ENCODE peak calls at places on chromosomes 7 and 10, in six cellular contexts. P, Z, W, K, A and E are unnamed samples.

GRCh38 chr7:31263363-31263762 is 77.2 kb downstream of the NEUROD6 start:
- DNase-seq in A (no peak), Z (no peak), K (no peak), W (no peak), P (no peak), E (no peak)

GRCh38 chr10:132675031-132675740 is 110.8 kb downstream of the NKX6-2 start:
- DNase-seq in K (no peak), P (no peak), Z (no peak), W (no peak), A (no peak), E (no peak)

GRCh38 chr10:50473756-50474155 is 150.0 kb downstream of the SGMS1 start:
- DNase-seq in P (no peak), Z (no peak), W (no peak), A (no peak), K (no peak), E (no peak)

GRCh38 chr10:101425535-101425934 is 71.6 kb downstream of the BTRC start:
- DNase-seq in W (no peak), A (no peak), K (no peak), P (no peak), Z (no peak), E (no peak)

GRCh38 chr7:92781117-92781720 is 55.2 kb downstream of the CDK6 start:
- DNase-seq in A (no peak), K (peak; percentile 21), W (no peak), P (no peak), Z (peak; percentile 51), E (no peak)

GRCh38 chr7:45573636-45574470 is at the start of gene ADCY1:
- DNase-seq in A (peak; percentile 58), P (no peak), K (no peak), Z (no peak), W (no peak), E (peak; percentile 28)

GRCh38 chr7:27168265-27168947 is 3.1 kb upstream of the HOXA9 start:
- DNase-seq in A (no peak), W (no peak), K (no peak), Z (no peak), P (no peak), E (no peak)

GRCh38 chr7:134667899-134668298 is 21.2 kb downstream of the BPGM start:
- DNase-seq in P (no peak), A (no peak), W (no peak), K (no peak), Z (no peak), E (no peak)

GRCh38 chr7:25186436-25186835 is 41.9 kb downstream of the NPVF start:
- DNase-seq in A (no peak), Z (no peak), K (no peak), P (no peak), W (no peak), E (no peak)

GRCh38 chr10:124600051-124600880 is 138.6 kb downstream of the LHPP start:
- DNase-seq in Z (no peak), K (peak; percentile 11), W (no peak), A (no peak), P (no peak), E (no peak)

GRCh38 chr7:77425151-77426051 is 9.3 kb upstream of the GSAP start:
- DNase-seq in A (no peak), K (no peak), P (peak; percentile 60), Z (peak; percentile 67), W (no peak), E (no peak)

GRCh38 chr7:95549818-95550529 is 46.3 kb downstream of the PDK4 start:
- DNase-seq in Z (peak; percentile 99), A (no peak), P (peak; percentile 97), W (peak; percentile 99), K (peak; percentile 88), E (no peak)

GRCh38 chr7:23332881-23333612 is 33.9 kb downstream of the MALSU1 start:
- DNase-seq in P (peak; percentile 84), W (peak; percentile 23), A (no peak), Z (peak; percentile 86), K (peak; percentile 18), E (no peak)

GRCh38 chr7:44057181-44057848 is 8.1 kb downstream of the PGAM2 start:
- DNase-seq in K (no peak), A (no peak), P (no peak), Z (no peak), W (no peak), E (no peak)

GRCh38 chr10:113780681-113781250 is 29.3 kb downstream of the PLEKHS1 start:
- DNase-seq in P (no peak), A (no peak), Z (no peak), W (no peak), K (no peak), E (no peak)
- TF ChIP-seq CTCF in P (no peak), A (no peak), Z (peak; percentile 16), W (no peak), K (no peak), E (peak; percentile 48)

GRCh38 chr10:62048919-62049636 is 147.6 kb downstream of the ARID5B start:
- DNase-seq in A (peak; percentile 58), P (peak; percentile 92), K (peak; percentile 89), Z (peak; percentile 99), W (peak; percentile 90), E (peak; percentile 61)
- H3K4me3 ChIP-seq in A (peak overlapping the region; percentile 72), P (peak overlapping the region; percentile 49), K (peak overlapping the region; percentile 83), Z (peak overlapping the region; percentile 70), W (peak overlapping the region; percentile 61), E (peak overlapping the region; percentile 69)

GRCh38 chr10:71065659-71066058 is 146.7 kb upstream of the UNC5B start:
- DNase-seq in K (no peak), P (no peak), W (no peak), A (no peak), Z (no peak), E (no peak)

GRCh38 chr10:71063431-71063830 is 148.9 kb upstream of the UNC5B start:
- DNase-seq in W (no peak), K (no peak), Z (no peak), P (no peak), A (no peak), E (no peak)

GRCh38 chr10:71062156-71062555 is 150.2 kb upstream of the UNC5B start:
- DNase-seq in P (no peak), W (no peak), K (no peak), A (no peak), Z (no peak), E (no peak)

GRCh38 chr10:71066600-71066999 is 145.8 kb upstream of the UNC5B start:
- DNase-seq in K (no peak), W (no peak), A (no peak), Z (no peak), P (no peak), E (no peak)

GRCh38 chr10:71064413-71065118 is 147.8 kb upstream of the UNC5B start:
- DNase-seq in Z (peak; percentile 3), W (no peak), K (peak; percentile 27), A (no peak), P (no peak), E (no peak)
- TF ChIP-seq CTCF in Z (peak; percentile 40), W (no peak), K (no peak), A (peak; percentile 32), P (no peak), E (peak; percentile 27)

DNA sequence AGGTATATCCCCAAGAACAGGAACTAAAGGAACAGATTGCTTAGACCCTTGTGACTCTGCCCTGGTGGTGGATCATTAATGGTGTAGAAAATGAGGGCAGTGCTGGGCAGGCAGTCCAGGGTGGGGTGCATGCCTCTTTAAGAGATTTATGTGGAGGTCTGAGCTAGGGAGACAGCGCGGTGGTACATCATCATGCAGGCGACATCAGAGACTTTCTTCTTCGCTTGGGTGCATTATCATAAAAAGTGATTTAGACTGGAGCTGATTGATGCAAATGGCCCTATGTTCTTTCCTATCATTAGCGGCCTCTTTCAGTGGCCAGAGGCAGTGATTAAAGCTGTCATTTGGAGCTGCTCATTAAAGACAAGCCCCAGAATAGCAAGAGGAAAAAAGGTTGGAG is 519.1 kb upstream of the GALNT17 start:
- DNase-seq in K (no peak), Z (no peak), P (no peak), A (no peak), W (no peak), E (no peak)
- H3K4me3 ChIP-seq in K (no peak overlapping the region), Z (no peak overlapping the region), P (no peak overlapping the region), A (no peak overlapping the region), W (no peak overlapping the region), E (no peak overlapping the region)

GRCh38 chr10:47062801-47063200 is 151.6 kb downstream of the PTPN20 start:
- DNase-seq in K (no peak), P (no peak), Z (peak; percentile 33), A (no peak), W (no peak), E (no peak)
- TF ChIP-seq CTCF in K (no peak), P (no peak), Z (peak; percentile 67), A (peak; percentile 12), W (no peak), E (peak; percentile 25)

GRCh38 chr10:79397051-79397450 is 48.4 kb downstream of the ZCCHC24 start:
- DNase-seq in P (no peak), A (no peak), K (no peak), W (no peak), Z (no peak), E (no peak)

GRCh38 chr10:79397575-79398303 is 47.7 kb downstream of the ZCCHC24 start:
- DNase-seq in K (peak; percentile 77), P (no peak), W (no peak), Z (peak; percentile 60), A (no peak), E (no peak)

GRCh38 chr10:79399242-79399831 is 46.1 kb downstream of the ZCCHC24 start:
- DNase-seq in P (no peak), Z (peak; percentile 99), W (peak; percentile 87), K (peak; percentile 88), A (no peak), E (no peak)

GRCh38 chr10:79400567-79401004 is 44.8 kb downstream of the ZCCHC24 start:
- DNase-seq in W (no peak), P (no peak), K (peak; percentile 51), A (peak; percentile 52), Z (peak; percentile 48), E (peak; percentile 37)

DNA sequence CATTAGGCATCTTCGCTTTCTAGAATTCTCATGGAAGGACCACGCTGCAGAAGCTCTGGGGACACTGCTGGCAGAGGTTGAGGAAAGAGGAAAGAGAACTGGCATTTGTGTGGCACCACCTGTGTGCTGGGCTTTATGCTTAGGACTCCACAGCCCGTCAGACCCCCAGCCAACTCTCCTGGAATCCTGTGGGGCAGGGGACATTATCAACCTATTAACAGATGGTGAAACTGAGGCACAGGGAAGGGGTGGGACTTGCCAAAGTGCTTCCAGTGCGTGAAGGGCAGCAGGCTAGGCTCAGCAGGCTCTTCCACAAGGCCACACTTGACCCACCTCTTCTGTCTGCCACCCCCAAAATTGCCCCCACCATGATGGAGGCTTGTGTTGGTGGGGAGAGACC is 46.8 kb downstream of the ZCCHC24 start:
- DNase-seq in P (no peak), W (no peak), Z (no peak), K (no peak), A (no peak), E (no peak)
- H3K4me3 ChIP-seq in P (no peak overlapping the region), W (no peak overlapping the region), Z (no peak overlapping the region), K (no peak overlapping the region), A (no peak overlapping the region), E (no peak overlapping the region)

DNA sequence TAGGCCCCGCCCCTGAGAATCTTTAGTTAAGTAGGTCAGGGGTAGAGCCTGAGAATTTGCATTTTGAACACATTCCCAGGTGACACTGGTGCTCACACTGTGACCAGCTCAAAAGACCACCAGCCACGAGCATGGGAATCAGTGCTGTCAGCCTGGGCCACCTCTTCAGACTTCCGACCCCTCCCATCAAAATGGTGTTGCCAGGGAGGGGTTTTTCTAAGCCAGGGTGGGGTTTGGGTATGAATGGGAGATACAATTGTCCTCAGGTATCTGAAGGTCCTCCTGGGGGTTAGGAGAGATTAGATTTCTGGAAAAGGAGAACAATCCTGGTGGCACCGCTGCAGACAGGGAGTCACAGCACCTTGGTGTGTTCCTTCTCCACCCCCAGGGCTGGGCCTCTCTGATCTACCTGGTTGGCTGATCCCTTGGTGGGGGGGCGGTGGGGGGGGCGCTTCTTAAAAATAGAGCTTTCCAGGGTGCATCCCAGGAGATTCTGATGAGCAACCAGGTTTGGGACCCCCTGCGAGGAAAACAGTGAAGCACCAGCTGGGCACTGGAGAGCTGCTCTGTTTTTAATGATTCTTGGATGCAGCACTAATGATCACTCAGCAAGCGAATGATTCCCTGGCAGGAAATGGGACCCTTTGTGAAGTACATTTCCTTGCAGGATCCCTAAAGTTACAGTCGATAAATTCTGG is 111.4 kb upstream of the ANLN start:
- DNase-seq in A (no peak), P (peak; percentile 29), K (no peak), Z (no peak), W (no peak), E (no peak)
- TF ChIP-seq CTCF in A (no peak), P (no peak), K (no peak), Z (no peak), W (no peak), E (no peak)